ENCODE peak calls at places on chromosome 7, in five cellular contexts. Z, U, N, D and K are unnamed samples.

GRCh38 chr7:140060788-140061606 is 1.8 kb downstream of the PARP12 start:
- DNase-seq in Z (peak), U (no peak), N (peak), D (no peak), K (no peak)

GRCh38 chr7:680411-681127 is 45.9 kb upstream of the DNAAF5 start:
- DNase-seq in Z (no peak), U (no peak), N (no peak), D (no peak), K (no peak)

GRCh38 chr7:4655311-4655710 is 26.8 kb upstream of the FOXK1 start:
- DNase-seq in Z (no peak), U (peak), N (no peak), D (no peak), K (no peak)

GRCh38 chr7:109094-109493 is 83.3 kb upstream of the FAM20C start:
- DNase-seq in Z (no peak), U (no peak), N (no peak), D (no peak), K (no peak)

GRCh38 chr7:20241491-20242261 is 24.5 kb upstream of the MACC1 start:
- DNase-seq in Z (no peak), U (peak), N (no peak), D (no peak), K (peak)

GRCh38 chr7:105799677-105800076 is 76.7 kb downstream of the ATXN7L1 start:
- DNase-seq in Z (no peak), U (no peak), N (no peak), D (no peak), K (no peak)

GRCh38 chr7:106757846-106758245 is 96.9 kb upstream of the CCDC71L start:
- DNase-seq in Z (peak), U (peak), N (no peak), D (no peak), K (no peak)

GRCh38 chr7:45196374-45196773 is 38.8 kb downstream of the RAMP3 start:
- DNase-seq in Z (no peak), U (no peak), N (no peak), D (no peak), K (no peak)

GRCh38 chr7:100789055-100789454 is 38.3 kb downstream of the EPHB4 start:
- DNase-seq in Z (no peak), U (no peak), N (no peak), D (no peak), K (no peak)

GRCh38 chr7:1566687-1567081 is 3.1 kb downstream of the PSMG3 start:
- DNase-seq in Z (peak), U (no peak), N (no peak), D (no peak), K (no peak)

GRCh38 chr7:27740449-27741086 is 606 bp downstream of the TAX1BP1 start:
- DNase-seq in Z (peak), U (peak), N (peak), D (peak), K (peak)

GRCh38 chr7:31126976-31127375 is 74.9 kb downstream of the ADCYAP1R1 start:
- DNase-seq in Z (no peak), U (peak), N (no peak), D (no peak), K (no peak)

GRCh38 chr7:121039510-121039822 is 51.0 kb downstream of the CPED1 start:
- DNase-seq in Z (no peak), U (no peak), N (no peak), D (no peak), K (no peak)

GRCh38 chr7:45881759-45882464 is 6.4 kb upstream of the IGFBP1 start:
- DNase-seq in Z (no peak), U (peak), N (no peak), D (no peak), K (no peak)

GRCh38 chr7:6271694-6272371 is 591 bp downstream of the CYTH3 start:
- DNase-seq in Z (peak), U (no peak), N (peak), D (no peak), K (peak)

GRCh38 chr7:158447206-158448171 is 140.1 kb downstream of the PTPRN2 start:
- DNase-seq in Z (no peak), U (no peak), N (peak), D (no peak), K (no peak)

GRCh38 chr7:24894670-24895221 is 85.2 kb downstream of the OSBPL3 start:
- DNase-seq in Z (no peak), U (no peak), N (no peak), D (no peak), K (peak)

GRCh38 chr7:4745971-4746919 is 29.2 kb upstream of the AP5Z1 start:
- DNase-seq in Z (peak), U (peak), N (no peak), D (no peak), K (peak)

GRCh38 chr7:51326646-51327286 is 10.2 kb upstream of the COBL start:
- DNase-seq in Z (no peak), U (no peak), N (no peak), D (no peak), K (no peak)

GRCh38 chr7:117673839-117674238 is 194.0 kb downstream of the CFTR start:
- DNase-seq in Z (no peak), U (peak), N (no peak), D (no peak), K (no peak)

GRCh38 chr7:48718731-48719387 is 205.5 kb upstream of the CDC14C start:
- DNase-seq in Z (no peak), U (peak), N (no peak), D (no peak), K (no peak)

GRCh38 chr7:159197066-159197975 is 52.7 kb upstream of the VIPR2 start:
- DNase-seq in Z (peak), U (peak), N (no peak), D (no peak), K (no peak)

GRCh38 chr7:132403465-132404110 is 172.7 kb downstream of the PLXNA4 start:
- DNase-seq in Z (no peak), U (no peak), N (no peak), D (no peak), K (no peak)

GRCh38 chr7:100247152-100247757 is 27.5 kb downstream of the PVRIG start:
- DNase-seq in Z (no peak), U (peak), N (no peak), D (peak), K (peak)

GRCh38 chr7:91088156-91088555 is 176.1 kb upstream of the FZD1 start:
- DNase-seq in Z (no peak), U (no peak), N (no peak), D (no peak), K (no peak)

GRCh38 chr7:38736135-38736534 is 105.0 kb upstream of the AMPH start:
- DNase-seq in Z (no peak), U (no peak), N (no peak), D (no peak), K (no peak)

GRCh38 chr7:99898836-99899235 is 20.5 kb downstream of the TRIM4 start:
- DNase-seq in Z (no peak), U (no peak), N (no peak), D (no peak), K (no peak)

GRCh38 chr7:5672468-5672867 is 109.0 kb downstream of the RNF216 start:
- DNase-seq in Z (no peak), U (no peak), N (no peak), D (no peak), K (no peak)

GRCh38 chr7:155410436-155410835 is 47.5 kb upstream of the EN2 start:
- DNase-seq in Z (no peak), U (no peak), N (no peak), D (no peak), K (no peak)